ENCODE peak calls at places on chromosome X, in seven cellular contexts. One of them, this sample, is unnamed.

GRCh38 chrX:1430451-1430850 is 22.3 kb downstream of the ASMTL start:
- DNase-seq in GM19239: no peak
- DNase-seq in NCI-H1092: no peak
- DNase-seq in hypothalamus: no peak
- DNase-seq in activated CD8-positive, alpha-beta memory T cell treated with anti-CD3 and anti-CD28 coated beads for 4 hours: no peak
- DNase-seq in cardiac fibroblast: no peak
- DNase-seq in HuH-7.5: no peak
- DNase-seq in this sample: no peak

GRCh38 chrX:52280812-52281211 is 88.0 kb upstream of the XAGE2 start:
- DNase-seq in GM19239: no peak
- DNase-seq in NCI-H1092: no peak
- DNase-seq in hypothalamus: no peak
- DNase-seq in activated CD8-positive, alpha-beta memory T cell treated with anti-CD3 and anti-CD28 coated beads for 4 hours: no peak
- DNase-seq in cardiac fibroblast: no peak
- DNase-seq in HuH-7.5: no peak
- DNase-seq in this sample: no peak

GRCh38 chrX:68072016-68072415 is 361.3 kb downstream of the OPHN1 start:
- DNase-seq in GM19239: no peak
- DNase-seq in NCI-H1092: no peak
- DNase-seq in hypothalamus: no peak
- DNase-seq in activated CD8-positive, alpha-beta memory T cell treated with anti-CD3 and anti-CD28 coated beads for 4 hours: no peak
- DNase-seq in cardiac fibroblast: no peak
- DNase-seq in HuH-7.5: no peak
- DNase-seq in this sample: no peak

GRCh38 chrX:8755116-8755515 is 23.2 kb upstream of the ANOS1 start:
- DNase-seq in GM19239: no peak
- DNase-seq in NCI-H1092: no peak
- DNase-seq in hypothalamus: no peak
- DNase-seq in activated CD8-positive, alpha-beta memory T cell treated with anti-CD3 and anti-CD28 coated beads for 4 hours: no peak
- DNase-seq in cardiac fibroblast: no peak
- DNase-seq in HuH-7.5: no peak
- DNase-seq in this sample: no peak

GRCh38 chrX:50049228-50049627 is 126.8 kb downstream of the CLCN5 start:
- DNase-seq in GM19239: no peak
- DNase-seq in NCI-H1092: no peak
- DNase-seq in hypothalamus: no peak
- DNase-seq in activated CD8-positive, alpha-beta memory T cell treated with anti-CD3 and anti-CD28 coated beads for 4 hours: no peak
- DNase-seq in cardiac fibroblast: no peak
- DNase-seq in HuH-7.5: no peak
- DNase-seq in this sample: no peak

GRCh38 chrX:110944793-110945466 is 149.3 kb upstream of the CHRDL1 start:
- DNase-seq in GM19239: no peak
- DNase-seq in NCI-H1092: no peak
- DNase-seq in hypothalamus: no peak
- DNase-seq in activated CD8-positive, alpha-beta memory T cell treated with anti-CD3 and anti-CD28 coated beads for 4 hours: no peak
- DNase-seq in cardiac fibroblast: no peak
- DNase-seq in HuH-7.5: no peak
- DNase-seq in this sample: no peak

GRCh38 chrX:149513713-149514427 is 8.8 kb upstream of the IDS start:
- DNase-seq in GM19239: no peak
- DNase-seq in NCI-H1092: no peak
- DNase-seq in hypothalamus: no peak
- DNase-seq in activated CD8-positive, alpha-beta memory T cell treated with anti-CD3 and anti-CD28 coated beads for 4 hours: no peak
- DNase-seq in cardiac fibroblast: peak; percentile 44
- DNase-seq in HuH-7.5: no peak
- DNase-seq in this sample: no peak

GRCh38 chrX:22690116-22690515 is 309.6 kb upstream of the DDX53 start:
- DNase-seq in GM19239: no peak
- DNase-seq in NCI-H1092: no peak
- DNase-seq in hypothalamus: no peak
- DNase-seq in activated CD8-positive, alpha-beta memory T cell treated with anti-CD3 and anti-CD28 coated beads for 4 hours: no peak
- DNase-seq in cardiac fibroblast: peak; percentile 39
- DNase-seq in HuH-7.5: no peak
- DNase-seq in this sample: peak; percentile 5

GRCh38 chrX:24259544-24260240 is 54.2 kb downstream of the SUPT20HL2 start:
- DNase-seq in GM19239: no peak
- DNase-seq in NCI-H1092: peak; percentile 30
- DNase-seq in hypothalamus: no peak
- DNase-seq in activated CD8-positive, alpha-beta memory T cell treated with anti-CD3 and anti-CD28 coated beads for 4 hours: no peak
- DNase-seq in cardiac fibroblast: peak; percentile 81
- DNase-seq in HuH-7.5: peak; percentile 18
- DNase-seq in this sample: no peak

GRCh38 chrX:40146471-40147398 is 49.0 kb upstream of the BCOR start:
- DNase-seq in GM19239: no peak
- DNase-seq in NCI-H1092: peak; percentile 72
- DNase-seq in hypothalamus: no peak
- DNase-seq in activated CD8-positive, alpha-beta memory T cell treated with anti-CD3 and anti-CD28 coated beads for 4 hours: no peak
- DNase-seq in cardiac fibroblast: peak; percentile 23
- DNase-seq in HuH-7.5: no peak
- DNase-seq in this sample: peak; percentile 51

This sample was measured in heart left ventricle.